ENCODE peak calls at places on chromosomes 6 and 20, in eight cellular contexts. Q is A549; M is GM10248; V is lung; R is IMR-90; Y is CD8-positive, alpha-beta T cell; L is endothelial cell of umbilical vein; W is endothelial cell. F is an unnamed sample.

GRCh38 chr6:6614096-6614964 is 25.8 kb downstream of the LY86 start:
- DNase-seq in Q (no peak), M (no peak), V (no peak), R (no peak), Y (peak; percentile 63), L (no peak), W (no peak), F (no peak)

GRCh38 chr20:34872604-34873224 is at the start of gene GGT7:
- DNase-seq in Q (peak; percentile 72), M (peak; percentile 92), V (peak; percentile 81), R (peak; percentile 69), Y (peak; percentile 84), L (peak; percentile 60), W (peak; percentile 79), F (peak; percentile 92)

GRCh38 chr6:154824076-154824475 is 90.9 kb downstream of the SCAF8 start:
- DNase-seq in Q (no peak), M (no peak), V (no peak), R (no peak), Y (no peak), L (peak; percentile 26), W (peak; percentile 13), F (no peak)

GRCh38 chr20:4074877-4075455 is 59.6 kb upstream of the RNF24 start:
- DNase-seq in Q (no peak), M (no peak), V (no peak), R (no peak), Y (no peak), L (no peak), W (no peak), F (no peak)

GRCh38 chr6:164168595-164168994 is 754.1 kb downstream of the QKI start:
- DNase-seq in Q (no peak), M (no peak), V (no peak), R (no peak), Y (no peak), L (no peak), W (no peak), F (no peak)

GRCh38 chr6:151389640-151390275 is 1.6 kb downstream of the ZBTB2 start:
- DNase-seq in Q (no peak), M (peak; percentile 18), V (peak; percentile 63), R (peak; percentile 59), Y (peak; percentile 58), L (peak; percentile 74), W (no peak), F (no peak)

GRCh38 chr20:52572687-52573086 is 381.1 kb upstream of the ZFP64 start:
- DNase-seq in Q (no peak), M (no peak), V (no peak), R (peak; percentile 5), Y (no peak), L (no peak), W (no peak), F (no peak)

GRCh38 chr20:707711-708110 is 32.1 kb upstream of the SCRT2 start:
- DNase-seq in Q (no peak), M (no peak), V (no peak), R (no peak), Y (no peak), L (no peak), W (no peak), F (no peak)

GRCh38 chr20:62284448-62284847 is 18.3 kb upstream of the ADRM1 start:
- DNase-seq in Q (no peak), M (no peak), V (no peak), R (no peak), Y (no peak), L (no peak), W (no peak), F (no peak)

GRCh38 chr6:49776444-49776843 is 10.6 kb downstream of the PGK2 start:
- DNase-seq in Q (no peak), M (no peak), V (no peak), R (no peak), Y (no peak), L (no peak), W (no peak), F (no peak)

GRCh38 chr20:49888341-49889244 is 26.7 kb downstream of the SPATA2 start:
- DNase-seq in Q (peak; percentile 66), M (peak; percentile 84), V (no peak), R (peak; percentile 56), Y (peak; percentile 58), L (peak; percentile 73), W (peak; percentile 78), F (peak; percentile 88)

GRCh38 chr20:46512943-46513844 is at the start of gene ZNF334:
- DNase-seq in Q (no peak), M (peak; percentile 73), V (peak; percentile 73), R (peak; percentile 8), Y (no peak), L (no peak), W (peak; percentile 63), F (peak; percentile 67)

GRCh38 chr6:156943167-156943566 is 166.0 kb downstream of the ARID1B start:
- DNase-seq in Q (no peak), M (no peak), V (no peak), R (no peak), Y (no peak), L (no peak), W (no peak), F (no peak)

GRCh38 chr6:168200571-168201134 is 118.9 kb downstream of the DACT2 start:
- DNase-seq in Q (no peak), M (no peak), V (no peak), R (no peak), Y (no peak), L (no peak), W (no peak), F (no peak)

GRCh38 chr6:25205629-25206028 is 73.5 kb upstream of the CARMIL1 start:
- DNase-seq in Q (no peak), M (no peak), V (no peak), R (no peak), Y (no peak), L (no peak), W (no peak), F (no peak)

GRCh38 chr20:56859751-56860366 is 230.8 kb downstream of the TFAP2C start:
- DNase-seq in Q (no peak), M (no peak), V (no peak), R (no peak), Y (no peak), L (no peak), W (no peak), F (no peak)

GRCh38 chr20:38304845-38305447 is 990 bp downstream of the BPI start:
- DNase-seq in Q (peak; percentile 43), M (peak; percentile 47), V (peak; percentile 44), R (peak; percentile 38), Y (no peak), L (peak; percentile 30), W (peak; percentile 56), F (peak; percentile 53)

GRCh38 chr6:142647436-142648389 is 297.3 kb downstream of the HIVEP2 start:
- DNase-seq in Q (no peak), M (no peak), V (no peak), R (no peak), Y (no peak), L (no peak), W (no peak), F (no peak)

GRCh38 chr6:35722121-35722761 is 14.6 kb upstream of the ARMC12 start:
- DNase-seq in Q (no peak), M (no peak), V (no peak), R (no peak), Y (no peak), L (no peak), W (no peak), F (no peak)

GRCh38 chr20:40249805-40250204 is 439.2 kb downstream of the MAFB start:
- DNase-seq in Q (no peak), M (no peak), V (no peak), R (no peak), Y (no peak), L (no peak), W (no peak), F (no peak)

GRCh38 chr20:40245829-40246228 is 443.2 kb downstream of the MAFB start:
- DNase-seq in Q (no peak), M (no peak), V (no peak), R (no peak), Y (no peak), L (no peak), W (no peak), F (no peak)

GRCh38 chr20:40255368-40255767 is 433.7 kb downstream of the MAFB start:
- DNase-seq in Q (no peak), M (no peak), V (no peak), R (no peak), Y (no peak), L (no peak), W (no peak), F (no peak)

GRCh38 chr20:40254023-40254772 is 434.8 kb downstream of the MAFB start:
- DNase-seq in Q (no peak), M (no peak), V (no peak), R (no peak), Y (no peak), L (no peak), W (no peak), F (no peak)

GRCh38 chr20:40251284-40251932 is 437.6 kb downstream of the MAFB start:
- DNase-seq in Q (peak; percentile 23), M (peak; percentile 40), V (no peak), R (peak; percentile 15), Y (no peak), L (peak; percentile 17), W (peak; percentile 46), F (peak; percentile 41)
- TF ChIP-seq CTCF in Q (no peak), M (peak; percentile 40), V (peak; percentile 19), R (peak; percentile 37), Y (no peak), L (no peak), W (no peak), F (peak; percentile 68)

GRCh38 chr20:17442588-17442987 is 88.6 kb downstream of the BFSP1 start:
- DNase-seq in Q (peak; percentile 28), M (no peak), V (no peak), R (no peak), Y (no peak), L (no peak), W (peak; percentile 13), F (no peak)
- TF ChIP-seq CTCF in Q (no peak), M (no peak), V (no peak), R (no peak), Y (no peak), L (no peak), W (peak; percentile 59), F (no peak)

GRCh38 chr20:5172903-5173463 is 46.2 kb downstream of the CDS2 start:
- DNase-seq in Q (no peak), M (no peak), V (no peak), R (no peak), Y (no peak), L (no peak), W (no peak), F (no peak)
- TF ChIP-seq CTCF in Q (no peak), M (no peak), V (no peak), R (no peak), Y (no peak), L (no peak), W (no peak), F (no peak)

GRCh38 chr6:144093236-144093635 is 2.1 kb downstream of the SF3B5 start:
- DNase-seq in Q (no peak), M (no peak), V (no peak), R (no peak), Y (no peak), L (no peak), W (no peak), F (no peak)

GRCh38 chr6:144098993-144099392 is 3.6 kb upstream of the SF3B5 start:
- DNase-seq in Q (no peak), M (no peak), V (no peak), R (no peak), Y (no peak), L (no peak), W (no peak), F (no peak)

GRCh38 chr6:144094731-144095133 is 641 bp downstream of the SF3B5 start:
- DNase-seq in Q (no peak), M (peak; percentile 13), V (no peak), R (no peak), Y (no peak), L (no peak), W (no peak), F (no peak)

GRCh38 chr6:144093658-144094057 is 1.7 kb downstream of the SF3B5 start:
- DNase-seq in Q (no peak), M (no peak), V (no peak), R (no peak), Y (no peak), L (no peak), W (no peak), F (no peak)

GRCh38 chr6:144095134-144096002 is at the start of gene SF3B5:
- DNase-seq in Q (peak; percentile 99), M (peak; percentile 93), V (peak; percentile 99), R (peak; percentile 100), Y (peak; percentile 99), L (peak; percentile 100), W (peak; percentile 94), F (peak; percentile 87)
- TF ChIP-seq CTCF in Q (no peak), M (no peak), V (no peak), R (no peak), Y (no peak), L (no peak), W (no peak), F (no peak)